ENCODE peak calls at places on chromosomes 16 and 17, in four cellular contexts. L, P, J and O are unnamed samples.

GRCh38 chr16:11481987-11482386 is 104.7 kb downstream of the LITAF start:
- DNase-seq in L (no peak), P (no peak), J (peak), O (no peak)

GRCh38 chr17:73293480-73293911 is 18.3 kb downstream of the CDC42EP4 start:
- DNase-seq in L (no peak), P (peak), J (peak), O (no peak)

GRCh38 chr17:6843241-6843890 is 11.8 kb upstream of the TEKT1 start:
- DNase-seq in L (no peak), P (no peak), J (peak), O (peak)

GRCh38 chr17:80859004-80859941 is 132.4 kb upstream of the CHMP6 start:
- DNase-seq in L (peak), P (peak), J (peak), O (peak)

GRCh38 chr16:48635199-48635718 is 25.3 kb upstream of the N4BP1 start:
- DNase-seq in L (no peak), P (no peak), J (no peak), O (no peak)

GRCh38 chr17:57270801-57271245 is 14.5 kb downstream of the MSI2 start:
- DNase-seq in L (no peak), P (no peak), J (no peak), O (no peak)

GRCh38 chr16:8996891-8997290 is 33.2 kb upstream of the USP7 start:
- DNase-seq in L (no peak), P (no peak), J (no peak), O (no peak)

GRCh38 chr17:46841561-46842379 is 9.6 kb upstream of the WNT9B start:
- DNase-seq in L (no peak), P (no peak), J (no peak), O (no peak)

GRCh38 chr16:19008770-19009169 is 25.0 kb downstream of the TMC7 start:
- DNase-seq in L (no peak), P (no peak), J (peak), O (no peak)

GRCh38 chr17:74442670-74443515 is 11.0 kb downstream of the GPRC5C start:
- DNase-seq in L (peak), P (peak), J (peak), O (peak)